ENCODE peak calls at places on chromosomes 1 and 21, in nine cellular contexts. One of them, this sample, is unnamed.

GRCh38 chr21:34996304-34997081 is 52.6 kb downstream of the RUNX1 start:
- DNase-seq in KG1: no peak
- DNase-seq in astrocyte of the spinal cord: no peak
- DNase-seq in M059J: no peak
- DNase-seq in CD4-positive, CD25-positive, alpha-beta regulatory T cell: no peak
- DNase-seq in pancreas: no peak
- DNase-seq in stimulated activated CD8-positive, alpha-beta memory T cell treated with anti-CD3 and anti-CD28 coated beads, Interleukin-4, amount 100 ng/mL, for 1 hour: no peak
- DNase-seq in dorsolateral prefrontal cortex: no peak
- DNase-seq in iPS-NIHi11: no peak
- DNase-seq in this sample: no peak

GRCh38 chr1:119000371-119001180 is 12.4 kb upstream of the TBX15 start:
- DNase-seq in KG1: no peak
- DNase-seq in astrocyte of the spinal cord: no peak
- DNase-seq in M059J: no peak
- DNase-seq in CD4-positive, CD25-positive, alpha-beta regulatory T cell: no peak
- DNase-seq in pancreas: no peak
- DNase-seq in stimulated activated CD8-positive, alpha-beta memory T cell treated with anti-CD3 and anti-CD28 coated beads, Interleukin-4, amount 100 ng/mL, for 1 hour: no peak
- DNase-seq in dorsolateral prefrontal cortex: no peak
- DNase-seq in iPS-NIHi11: peak
- DNase-seq in this sample: no peak

GRCh38 chr1:33971018-33971710 is 107.3 kb downstream of the HMGB4 start:
- DNase-seq in KG1: no peak
- DNase-seq in astrocyte of the spinal cord: no peak
- DNase-seq in M059J: no peak
- DNase-seq in CD4-positive, CD25-positive, alpha-beta regulatory T cell: no peak
- DNase-seq in pancreas: no peak
- DNase-seq in stimulated activated CD8-positive, alpha-beta memory T cell treated with anti-CD3 and anti-CD28 coated beads, Interleukin-4, amount 100 ng/mL, for 1 hour: no peak
- DNase-seq in dorsolateral prefrontal cortex: peak
- DNase-seq in iPS-NIHi11: no peak
- DNase-seq in this sample: no peak

GRCh38 chr1:201461783-201462441 is 7.1 kb downstream of the PHLDA3 start:
- DNase-seq in KG1: no peak
- DNase-seq in astrocyte of the spinal cord: peak
- DNase-seq in M059J: peak
- DNase-seq in CD4-positive, CD25-positive, alpha-beta regulatory T cell: no peak
- DNase-seq in pancreas: peak
- DNase-seq in stimulated activated CD8-positive, alpha-beta memory T cell treated with anti-CD3 and anti-CD28 coated beads, Interleukin-4, amount 100 ng/mL, for 1 hour: no peak
- DNase-seq in dorsolateral prefrontal cortex: peak
- DNase-seq in iPS-NIHi11: peak
- DNase-seq in this sample: no peak

GRCh38 chr1:208211901-208212843 is 32.0 kb downstream of the PLXNA2 start:
- DNase-seq in KG1: no peak
- DNase-seq in astrocyte of the spinal cord: no peak
- DNase-seq in M059J: peak
- DNase-seq in CD4-positive, CD25-positive, alpha-beta regulatory T cell: no peak
- DNase-seq in pancreas: no peak
- DNase-seq in stimulated activated CD8-positive, alpha-beta memory T cell treated with anti-CD3 and anti-CD28 coated beads, Interleukin-4, amount 100 ng/mL, for 1 hour: no peak
- DNase-seq in dorsolateral prefrontal cortex: no peak
- DNase-seq in iPS-NIHi11: no peak
- DNase-seq in this sample: no peak

GRCh38 chr1:77682442-77683141 is at the start of gene ZZZ3:
- DNase-seq in KG1: peak
- DNase-seq in astrocyte of the spinal cord: peak
- DNase-seq in M059J: peak
- DNase-seq in CD4-positive, CD25-positive, alpha-beta regulatory T cell: peak
- DNase-seq in pancreas: peak
- DNase-seq in stimulated activated CD8-positive, alpha-beta memory T cell treated with anti-CD3 and anti-CD28 coated beads, Interleukin-4, amount 100 ng/mL, for 1 hour: peak
- DNase-seq in dorsolateral prefrontal cortex: peak
- DNase-seq in iPS-NIHi11: peak
- DNase-seq in this sample: peak

GRCh38 chr21:45892156-45892919 is 89.2 kb upstream of the COL6A1 start:
- DNase-seq in KG1: peak
- DNase-seq in astrocyte of the spinal cord: no peak
- DNase-seq in M059J: no peak
- DNase-seq in CD4-positive, CD25-positive, alpha-beta regulatory T cell: peak
- DNase-seq in pancreas: no peak
- DNase-seq in stimulated activated CD8-positive, alpha-beta memory T cell treated with anti-CD3 and anti-CD28 coated beads, Interleukin-4, amount 100 ng/mL, for 1 hour: no peak
- DNase-seq in dorsolateral prefrontal cortex: no peak
- DNase-seq in iPS-NIHi11: no peak
- DNase-seq in this sample: peak

GRCh38 chr21:36584980-36585940 is 105.3 kb upstream of the CLDN14 start:
- DNase-seq in KG1: no peak
- DNase-seq in astrocyte of the spinal cord: no peak
- DNase-seq in M059J: no peak
- DNase-seq in CD4-positive, CD25-positive, alpha-beta regulatory T cell: peak
- DNase-seq in pancreas: no peak
- DNase-seq in stimulated activated CD8-positive, alpha-beta memory T cell treated with anti-CD3 and anti-CD28 coated beads, Interleukin-4, amount 100 ng/mL, for 1 hour: no peak
- DNase-seq in dorsolateral prefrontal cortex: no peak
- DNase-seq in iPS-NIHi11: no peak
- DNase-seq in this sample: no peak

GRCh38 chr1:170126691-170127090 is 19.1 kb upstream of the NTMT2 start:
- DNase-seq in KG1: no peak
- DNase-seq in astrocyte of the spinal cord: peak
- DNase-seq in M059J: peak
- DNase-seq in CD4-positive, CD25-positive, alpha-beta regulatory T cell: no peak
- DNase-seq in pancreas: no peak
- DNase-seq in stimulated activated CD8-positive, alpha-beta memory T cell treated with anti-CD3 and anti-CD28 coated beads, Interleukin-4, amount 100 ng/mL, for 1 hour: no peak
- DNase-seq in dorsolateral prefrontal cortex: no peak
- DNase-seq in iPS-NIHi11: peak
- DNase-seq in this sample: no peak

GRCh38 chr21:46191257-46191685 is 7.0 kb upstream of the SPATC1L start:
- DNase-seq in KG1: no peak
- DNase-seq in astrocyte of the spinal cord: peak
- DNase-seq in M059J: peak
- DNase-seq in CD4-positive, CD25-positive, alpha-beta regulatory T cell: no peak
- DNase-seq in pancreas: no peak
- DNase-seq in stimulated activated CD8-positive, alpha-beta memory T cell treated with anti-CD3 and anti-CD28 coated beads, Interleukin-4, amount 100 ng/mL, for 1 hour: no peak
- DNase-seq in dorsolateral prefrontal cortex: peak
- DNase-seq in iPS-NIHi11: peak
- DNase-seq in this sample: no peak

GRCh38 chr1:227378876-227379554 is 60.7 kb upstream of the CDC42BPA start:
- DNase-seq in KG1: no peak
- DNase-seq in astrocyte of the spinal cord: peak
- DNase-seq in M059J: peak
- DNase-seq in CD4-positive, CD25-positive, alpha-beta regulatory T cell: no peak
- DNase-seq in pancreas: no peak
- DNase-seq in stimulated activated CD8-positive, alpha-beta memory T cell treated with anti-CD3 and anti-CD28 coated beads, Interleukin-4, amount 100 ng/mL, for 1 hour: no peak
- DNase-seq in dorsolateral prefrontal cortex: no peak
- DNase-seq in iPS-NIHi11: no peak
- DNase-seq in this sample: no peak

GRCh38 chr1:44827197-44828002 is 15.7 kb downstream of the PTCH2 start:
- DNase-seq in KG1: no peak
- DNase-seq in astrocyte of the spinal cord: no peak
- DNase-seq in M059J: no peak
- DNase-seq in CD4-positive, CD25-positive, alpha-beta regulatory T cell: no peak
- DNase-seq in pancreas: peak
- DNase-seq in stimulated activated CD8-positive, alpha-beta memory T cell treated with anti-CD3 and anti-CD28 coated beads, Interleukin-4, amount 100 ng/mL, for 1 hour: no peak
- DNase-seq in dorsolateral prefrontal cortex: no peak
- DNase-seq in iPS-NIHi11: peak
- DNase-seq in this sample: no peak

GRCh38 chr1:149937779-149938178 is 1.1 kb upstream of the MTMR11 start:
- DNase-seq in KG1: no peak
- DNase-seq in astrocyte of the spinal cord: no peak
- DNase-seq in M059J: peak
- DNase-seq in CD4-positive, CD25-positive, alpha-beta regulatory T cell: peak
- DNase-seq in pancreas: no peak
- DNase-seq in stimulated activated CD8-positive, alpha-beta memory T cell treated with anti-CD3 and anti-CD28 coated beads, Interleukin-4, amount 100 ng/mL, for 1 hour: no peak
- DNase-seq in dorsolateral prefrontal cortex: no peak
- DNase-seq in iPS-NIHi11: no peak
- DNase-seq in this sample: no peak

GRCh38 chr1:21337931-21338567 is 47.8 kb upstream of the ECE1 start:
- DNase-seq in KG1: no peak
- DNase-seq in astrocyte of the spinal cord: peak
- DNase-seq in M059J: peak
- DNase-seq in CD4-positive, CD25-positive, alpha-beta regulatory T cell: no peak
- DNase-seq in pancreas: peak
- DNase-seq in stimulated activated CD8-positive, alpha-beta memory T cell treated with anti-CD3 and anti-CD28 coated beads, Interleukin-4, amount 100 ng/mL, for 1 hour: no peak
- DNase-seq in dorsolateral prefrontal cortex: no peak
- DNase-seq in iPS-NIHi11: no peak
- DNase-seq in this sample: no peak

GRCh38 chr1:79161077-79161476 is 154.5 kb upstream of the ADGRL4 start:
- DNase-seq in KG1: no peak
- DNase-seq in astrocyte of the spinal cord: peak
- DNase-seq in M059J: peak
- DNase-seq in CD4-positive, CD25-positive, alpha-beta regulatory T cell: no peak
- DNase-seq in pancreas: no peak
- DNase-seq in stimulated activated CD8-positive, alpha-beta memory T cell treated with anti-CD3 and anti-CD28 coated beads, Interleukin-4, amount 100 ng/mL, for 1 hour: no peak
- DNase-seq in dorsolateral prefrontal cortex: no peak
- DNase-seq in iPS-NIHi11: no peak
- DNase-seq in this sample: no peak